ENCODE peak calls at places on chromosomes 12 and 14, in nine cellular contexts. Z, I, U, O, X, D, F, C and P are unnamed samples.

GRCh38 chr14:98444077-98444476 is 827.9 kb downstream of the BCL11B start:
- DNase-seq in C (no peak), U (no peak), F (no peak), D (no peak), I (no peak), Z (no peak), X (no peak), O (no peak), P (no peak)

GRCh38 chr12:113097716-113098427 is 37.7 kb downstream of the RASAL1 start:
- DNase-seq in F (peak; percentile 62), U (no peak), O (no peak), I (no peak), Z (peak; percentile 2), D (peak; percentile 53), X (no peak), C (peak; percentile 45), P (peak; percentile 38)

GRCh38 chr14:41299924-41300323 is 306.8 kb upstream of the LRFN5 start:
- DNase-seq in D (peak; percentile 46), I (no peak), O (no peak), X (no peak), C (no peak), Z (no peak), F (no peak), U (no peak), P (no peak)

GRCh38 chr12:78407722-78408121 is 456.9 kb upstream of the SYT1 start:
- DNase-seq in F (peak; percentile 20), Z (no peak), O (no peak), C (no peak), I (no peak), U (no peak), X (no peak), D (peak; percentile 61), P (peak; percentile 18)

GRCh38 chr14:34051966-34052657 is 101.2 kb upstream of the EGLN3 start:
- DNase-seq in O (peak; percentile 92), Z (peak; percentile 75), I (peak; percentile 88), F (peak; percentile 92), X (peak; percentile 95), D (no peak), U (no peak), C (no peak), P (peak; percentile 89)

GRCh38 chr12:2447861-2448260 is 346.9 kb upstream of the FKBP4 start:
- DNase-seq in O (no peak), D (no peak), C (no peak), X (no peak), Z (no peak), U (no peak), F (no peak), I (no peak), P (no peak)

GRCh38 chr12:2084553-2085296 is 31.9 kb downstream of the CACNA1C start:
- DNase-seq in U (peak; percentile 89), X (no peak), D (no peak), Z (peak; percentile 32), O (no peak), F (peak; percentile 80), C (no peak), I (no peak), P (peak; percentile 77)

GRCh38 chr12:19799886-19800602 is 360.8 kb downstream of the AEBP2 start:
- DNase-seq in F (peak; percentile 95), O (no peak), X (no peak), D (no peak), C (no peak), U (no peak), I (no peak), Z (no peak), P (peak; percentile 94)

GRCh38 chr12:54294152-54294913 is 6.5 kb downstream of the NFE2 start:
- DNase-seq in U (no peak), X (no peak), O (no peak), F (no peak), Z (no peak), C (peak; percentile 80), I (no peak), D (peak; percentile 73), P (no peak)

GRCh38 chr12:206746-207440 is 7.1 kb downstream of the SLC6A12 start:
- DNase-seq in D (no peak), Z (no peak), O (no peak), F (no peak), U (no peak), I (no peak), X (no peak), C (no peak), P (no peak)

GRCh38 chr14:34111933-34112332 is 161.1 kb upstream of the EGLN3 start:
- DNase-seq in C (no peak), U (no peak), X (no peak), I (no peak), F (no peak), Z (no peak), O (no peak), D (peak; percentile 71), P (no peak)

GRCh38 chr14:68654471-68654941 is 138.4 kb downstream of the ZFP36L1 start:
- DNase-seq in I (no peak), Z (no peak), D (no peak), U (no peak), O (no peak), F (peak; percentile 39), X (no peak), C (no peak), P (no peak)

GRCh38 chr14:20327005-20327869 is 5.8 kb downstream of the CCNB1IP1 start:
- DNase-seq in O (peak; percentile 20), I (peak; percentile 58), F (peak; percentile 55), Z (peak; percentile 81), C (no peak), X (peak; percentile 50), U (peak; percentile 72), D (peak; percentile 68), P (peak; percentile 29)

GRCh38 chr12:5507944-5508343 is 76.0 kb downstream of the NTF3 start:
- DNase-seq in I (no peak), D (no peak), Z (no peak), F (no peak), O (no peak), U (no peak), C (no peak), X (no peak), P (no peak)

GRCh38 chr14:33943484-33943883 is 7.4 kb downstream of the EGLN3 start:
- DNase-seq in X (no peak), I (no peak), C (no peak), U (no peak), D (no peak), Z (no peak), F (no peak), O (no peak), P (no peak)

GRCh38 chr14:51783765-51784164 is 76.6 kb upstream of the GNG2 start:
- DNase-seq in Z (peak; percentile 56), U (peak; percentile 82), X (peak; percentile 32), O (no peak), I (no peak), D (no peak), F (peak; percentile 46), C (no peak), P (peak; percentile 39)

DNA sequence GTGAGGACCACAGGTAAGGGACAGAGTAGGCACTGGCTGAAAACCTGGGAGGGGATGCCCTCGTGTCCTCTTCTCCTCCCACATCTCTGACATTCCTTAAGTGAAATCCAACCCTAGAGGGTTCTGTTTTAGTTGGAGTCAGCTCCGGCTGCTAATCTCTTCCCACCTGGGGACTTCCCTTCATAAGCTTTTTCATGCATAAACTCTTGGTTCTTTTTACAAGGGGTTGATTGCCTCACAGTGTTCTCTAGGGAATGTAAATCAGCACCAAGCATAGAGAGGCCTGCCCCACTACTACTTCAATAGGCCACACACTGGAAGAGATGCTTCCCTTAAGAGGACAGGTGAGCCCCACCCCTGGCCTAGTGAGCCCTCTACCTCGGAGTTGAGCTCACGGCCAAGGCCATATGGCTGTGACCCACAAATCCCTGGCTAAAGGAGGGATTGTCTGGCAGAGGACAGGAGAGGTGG is 3.2 kb upstream of the SYNDIG1L start:
- DNase-seq in Z (no peak), X (no peak), O (no peak), I (no peak), D (peak; percentile 88), U (no peak), F (no peak), C (no peak), P (no peak)
- H3K27ac ChIP-seq in Z (no peak overlapping the region), X (no peak overlapping the region), O (no peak overlapping the region), I (no peak overlapping the region), D (no peak overlapping the region), U (no peak overlapping the region), F (no peak overlapping the region), C (no peak overlapping the region), P (no peak overlapping the region)

GRCh38 chr12:27523305-27523641 is 733 bp upstream of the PPFIBP1 start:
- DNase-seq in U (no peak), D (peak; percentile 37), F (no peak), X (no peak), C (peak; percentile 7), O (no peak), I (no peak), Z (no peak), P (no peak)

GRCh38 chr12:27517961-27518668 is 5.9 kb upstream of the PPFIBP1 start:
- DNase-seq in D (no peak), C (no peak), Z (no peak), F (no peak), O (no peak), I (no peak), U (no peak), X (no peak), P (no peak)

GRCh38 chr12:27521981-27522380 is 2.0 kb upstream of the PPFIBP1 start:
- DNase-seq in C (no peak), D (peak; percentile 84), Z (no peak), O (no peak), X (no peak), U (no peak), F (no peak), I (no peak), P (no peak)

GRCh38 chr12:27523642-27524488 is at the start of gene PPFIBP1:
- DNase-seq in X (peak; percentile 99), Z (peak; percentile 99), U (peak; percentile 97), C (peak; percentile 100), D (peak; percentile 100), F (peak; percentile 97), O (peak; percentile 99), I (peak; percentile 95), P (peak; percentile 95)

GRCh38 chr12:27521066-27521465 is 2.9 kb upstream of the PPFIBP1 start:
- DNase-seq in U (peak; percentile 52), I (no peak), X (no peak), F (peak; percentile 78), C (peak; percentile 19), O (peak; percentile 26), D (peak; percentile 91), Z (no peak), P (peak; percentile 61)
- H3K9ac ChIP-seq in U (peak overlapping the region; percentile 5), I (no peak overlapping the region), X (no peak overlapping the region), F (no peak overlapping the region), C (no peak overlapping the region), O (no peak overlapping the region), D (peak overlapping the region; percentile 58), Z (no peak overlapping the region), P (no peak overlapping the region)

DNA sequence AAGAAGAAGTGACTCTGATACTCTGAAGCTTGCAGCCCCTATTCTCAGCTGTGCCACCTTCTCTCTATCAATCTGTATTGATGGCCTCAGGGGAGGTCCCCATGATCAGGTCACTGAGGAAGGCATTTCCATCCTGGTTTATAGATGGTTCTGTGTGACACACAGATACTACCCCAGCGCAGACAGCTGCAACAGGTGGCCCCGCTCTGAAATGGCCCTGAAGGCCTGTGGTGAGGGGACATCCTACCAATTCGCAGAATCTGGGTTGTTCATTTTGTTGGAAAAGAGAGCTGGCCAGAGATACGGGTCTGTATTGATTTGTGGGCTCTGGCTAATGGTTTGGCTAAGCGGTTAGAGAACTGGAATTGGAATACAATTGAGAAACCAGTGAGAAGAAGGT is 21.7 kb downstream of the DLK1 start:
- DNase-seq in I (no peak), C (no peak), U (no peak), D (no peak), Z (no peak), X (no peak), F (no peak), O (no peak), P (no peak)
- H3K27ac ChIP-seq in I (no peak overlapping the region), C (no peak overlapping the region), U (no peak overlapping the region), D (no peak overlapping the region), Z (no peak overlapping the region), X (no peak overlapping the region), F (no peak overlapping the region), O (no peak overlapping the region), P (no peak overlapping the region)

GRCh38 chr12:110669193-110669502 is 19.8 kb downstream of the HVCN1 start:
- DNase-seq in O (no peak), D (no peak), C (no peak), F (no peak), X (no peak), I (no peak), U (no peak), Z (no peak), P (no peak)
- H3K9ac ChIP-seq in O (no peak overlapping the region), D (no peak overlapping the region), C (no peak overlapping the region), F (no peak overlapping the region), X (no peak overlapping the region), I (no peak overlapping the region), U (no peak overlapping the region), Z (no peak overlapping the region), P (no peak overlapping the region)